ENCODE peak calls at places on chromosomes 4 and X, in ten cellular contexts. One of them, this sample, is unnamed.

GRCh38 chrX:2693123-2693438 is 2.0 kb downstream of the CD99 start:
- DNase-seq in K562: no peak
- DNase-seq in HCT116: no peak
- DNase-seq in upper lobe of left lung: no peak
- DNase-seq in SK-N-SH: no peak
- DNase-seq in suprapubic skin: no peak
- DNase-seq in transverse colon: no peak
- DNase-seq in H1: no peak
- DNase-seq in stomach: no peak
- DNase-seq in sigmoid colon: no peak
- DNase-seq in this sample: no peak

GRCh38 chr4:1051472-1051871 is 40.0 kb downstream of the FGFRL1 start:
- DNase-seq in K562: no peak
- DNase-seq in HCT116: no peak
- DNase-seq in upper lobe of left lung: no peak
- DNase-seq in SK-N-SH: no peak
- DNase-seq in suprapubic skin: peak; percentile 55
- DNase-seq in transverse colon: no peak
- DNase-seq in H1: no peak
- DNase-seq in stomach: no peak
- DNase-seq in sigmoid colon: peak; percentile 8
- DNase-seq in this sample: no peak

GRCh38 chr4:108247511-108248088 is 78.9 kb upstream of the LEF1 start:
- DNase-seq in K562: peak; percentile 89
- DNase-seq in HCT116: peak; percentile 8
- DNase-seq in upper lobe of left lung: no peak
- DNase-seq in SK-N-SH: no peak
- DNase-seq in suprapubic skin: no peak
- DNase-seq in transverse colon: no peak
- DNase-seq in H1: peak; percentile 48
- DNase-seq in stomach: no peak
- DNase-seq in sigmoid colon: no peak
- DNase-seq in this sample: no peak

GRCh38 chrX:118220509-118220908 is 103.9 kb upstream of the KLHL13 start:
- DNase-seq in K562: no peak
- DNase-seq in HCT116: no peak
- DNase-seq in upper lobe of left lung: no peak
- DNase-seq in SK-N-SH: no peak
- DNase-seq in suprapubic skin: no peak
- DNase-seq in transverse colon: no peak
- DNase-seq in H1: no peak
- DNase-seq in stomach: no peak
- DNase-seq in sigmoid colon: no peak
- DNase-seq in this sample: no peak

GRCh38 chrX:17355976-17356375 is 19.0 kb upstream of the NHS start:
- DNase-seq in K562: no peak
- DNase-seq in HCT116: no peak
- DNase-seq in upper lobe of left lung: no peak
- DNase-seq in SK-N-SH: no peak
- DNase-seq in suprapubic skin: no peak
- DNase-seq in transverse colon: no peak
- DNase-seq in H1: no peak
- DNase-seq in stomach: no peak
- DNase-seq in sigmoid colon: no peak
- DNase-seq in this sample: no peak

GRCh38 chr4:150316332-150317205 is 238.3 kb downstream of the DCLK2 start:
- DNase-seq in K562: peak; percentile 66
- DNase-seq in HCT116: no peak
- DNase-seq in upper lobe of left lung: no peak
- DNase-seq in SK-N-SH: no peak
- DNase-seq in suprapubic skin: no peak
- DNase-seq in transverse colon: no peak
- DNase-seq in H1: no peak
- DNase-seq in stomach: no peak
- DNase-seq in sigmoid colon: no peak
- DNase-seq in this sample: no peak

GRCh38 chr4:178198691-178199090 is 756.5 kb upstream of the AGA start:
- DNase-seq in K562: no peak
- DNase-seq in HCT116: no peak
- DNase-seq in upper lobe of left lung: no peak
- DNase-seq in SK-N-SH: no peak
- DNase-seq in suprapubic skin: no peak
- DNase-seq in transverse colon: no peak
- DNase-seq in H1: no peak
- DNase-seq in stomach: no peak
- DNase-seq in sigmoid colon: no peak
- DNase-seq in this sample: no peak

GRCh38 chrX:138534410-138534809 is 177.1 kb downstream of the FGF13 start:
- DNase-seq in K562: no peak
- DNase-seq in HCT116: no peak
- DNase-seq in upper lobe of left lung: no peak
- DNase-seq in SK-N-SH: no peak
- DNase-seq in suprapubic skin: no peak
- DNase-seq in transverse colon: no peak
- DNase-seq in H1: no peak
- DNase-seq in stomach: no peak
- DNase-seq in sigmoid colon: no peak
- DNase-seq in this sample: no peak

GRCh38 chrX:42755820-42756219 is 22.1 kb downstream of the PPP1R2C start:
- DNase-seq in K562: no peak
- DNase-seq in HCT116: no peak
- DNase-seq in upper lobe of left lung: no peak
- DNase-seq in SK-N-SH: no peak
- DNase-seq in suprapubic skin: no peak
- DNase-seq in transverse colon: no peak
- DNase-seq in H1: no peak
- DNase-seq in stomach: no peak
- DNase-seq in sigmoid colon: peak; percentile 66
- DNase-seq in this sample: no peak

GRCh38 chrX:119852410-119853353 is at the start of gene UPF3B:
- DNase-seq in K562: peak; percentile 99
- DNase-seq in HCT116: peak; percentile 95
- DNase-seq in upper lobe of left lung: peak; percentile 94
- DNase-seq in SK-N-SH: peak; percentile 95
- DNase-seq in suprapubic skin: peak; percentile 97
- DNase-seq in transverse colon: peak; percentile 97
- DNase-seq in H1: peak; percentile 85
- DNase-seq in stomach: peak; percentile 96
- DNase-seq in sigmoid colon: peak; percentile 99
- DNase-seq in this sample: peak; percentile 97
- TF ChIP-seq POLR2AphosphoS5 in K562: peak; percentile 65
- TF ChIP-seq POLR2AphosphoS5 in HCT116: peak; percentile 83
- TF ChIP-seq POLR2AphosphoS5 in upper lobe of left lung: no peak
- TF ChIP-seq POLR2AphosphoS5 in SK-N-SH: peak; percentile 87
- TF ChIP-seq POLR2AphosphoS5 in suprapubic skin: no peak
- TF ChIP-seq POLR2AphosphoS5 in transverse colon: peak; percentile 44
- TF ChIP-seq POLR2AphosphoS5 in H1: peak; percentile 87
- TF ChIP-seq POLR2AphosphoS5 in stomach: peak; percentile 75
- TF ChIP-seq POLR2AphosphoS5 in sigmoid colon: peak; percentile 70
- TF ChIP-seq POLR2AphosphoS5 in this sample: peak; percentile 77

GRCh38 chr4:123453006-123453685 is 56.6 kb downstream of the SPRY1 start:
- DNase-seq in K562: no peak
- DNase-seq in HCT116: no peak
- DNase-seq in upper lobe of left lung: no peak
- DNase-seq in SK-N-SH: no peak
- DNase-seq in suprapubic skin: no peak
- DNase-seq in transverse colon: no peak
- DNase-seq in H1: no peak
- DNase-seq in stomach: no peak
- DNase-seq in sigmoid colon: no peak
- DNase-seq in this sample: no peak
- H3K4me1 ChIP-seq in K562: no peaks in the 10 kb centered on the region
- H3K4me1 ChIP-seq in HCT116: no peaks in the 10 kb centered on the region
- H3K4me1 ChIP-seq in upper lobe of left lung: no peaks in the 10 kb centered on the region
- H3K4me1 ChIP-seq in SK-N-SH: peaks cover 18% of the 10 kb centered on the region
- H3K4me1 ChIP-seq in suprapubic skin: peaks cover 9% of the 10 kb centered on the region
- H3K4me1 ChIP-seq in transverse colon: peaks cover 8% of the 10 kb centered on the region
- H3K4me1 ChIP-seq in H1: no peaks in the 10 kb centered on the region
- H3K4me1 ChIP-seq in stomach: no peaks in the 10 kb centered on the region
- H3K4me1 ChIP-seq in sigmoid colon: no peaks in the 10 kb centered on the region
- H3K4me1 ChIP-seq in this sample: peaks cover 8% of the 10 kb centered on the region

GRCh38 chrX:79366888-79367749 is at the start of gene ITM2A:
- DNase-seq in K562: peak; percentile 85
- DNase-seq in HCT116: no peak
- DNase-seq in upper lobe of left lung: peak; percentile 37
- DNase-seq in SK-N-SH: peak; percentile 3
- DNase-seq in suprapubic skin: peak; percentile 71
- DNase-seq in transverse colon: peak; percentile 34
- DNase-seq in H1: peak; percentile 53
- DNase-seq in stomach: peak; percentile 34
- DNase-seq in sigmoid colon: peak; percentile 61
- DNase-seq in this sample: no peak
- TF ChIP-seq POLR2AphosphoS5 in K562: peak; percentile 71
- TF ChIP-seq POLR2AphosphoS5 in HCT116: no peak
- TF ChIP-seq POLR2AphosphoS5 in upper lobe of left lung: no peak
- TF ChIP-seq POLR2AphosphoS5 in SK-N-SH: no peak
- TF ChIP-seq POLR2AphosphoS5 in suprapubic skin: no peak
- TF ChIP-seq POLR2AphosphoS5 in transverse colon: no peak
- TF ChIP-seq POLR2AphosphoS5 in H1: no peak
- TF ChIP-seq POLR2AphosphoS5 in stomach: no peak
- TF ChIP-seq POLR2AphosphoS5 in sigmoid colon: no peak
- TF ChIP-seq POLR2AphosphoS5 in this sample: peak; percentile 64

GRCh38 chr4:145099653-145100052 is 1.5 kb downstream of the ABCE1 start:
- DNase-seq in K562: no peak
- DNase-seq in HCT116: no peak
- DNase-seq in upper lobe of left lung: no peak
- DNase-seq in SK-N-SH: no peak
- DNase-seq in suprapubic skin: no peak
- DNase-seq in transverse colon: no peak
- DNase-seq in H1: no peak
- DNase-seq in stomach: no peak
- DNase-seq in sigmoid colon: no peak
- DNase-seq in this sample: no peak
- H3K4me1 ChIP-seq in K562: peaks cover 19% of the 10 kb centered on the region
- H3K4me1 ChIP-seq in HCT116: peaks cover 4% of the 10 kb centered on the region
- H3K4me1 ChIP-seq in upper lobe of left lung: peaks cover 28% of the 10 kb centered on the region
- H3K4me1 ChIP-seq in SK-N-SH: no peaks in the 10 kb centered on the region
- H3K4me1 ChIP-seq in suprapubic skin: peaks cover 44% of the 10 kb centered on the region
- H3K4me1 ChIP-seq in transverse colon: peaks cover 47% of the 10 kb centered on the region
- H3K4me1 ChIP-seq in H1: peaks cover 6% of the 10 kb centered on the region
- H3K4me1 ChIP-seq in stomach: peaks cover 22% of the 10 kb centered on the region
- H3K4me1 ChIP-seq in sigmoid colon: peaks cover 42% of the 10 kb centered on the region
- H3K4me1 ChIP-seq in this sample: peaks cover 55% of the 10 kb centered on the region

GRCh38 chr4:165489786-165490185 is 111.0 kb downstream of the CPE start:
- DNase-seq in K562: no peak
- DNase-seq in HCT116: no peak
- DNase-seq in upper lobe of left lung: no peak
- DNase-seq in SK-N-SH: no peak
- DNase-seq in suprapubic skin: no peak
- DNase-seq in transverse colon: no peak
- DNase-seq in H1: no peak
- DNase-seq in stomach: no peak
- DNase-seq in sigmoid colon: no peak
- DNase-seq in this sample: no peak

GRCh38 chr4:165493359-165493758 is 114.6 kb downstream of the CPE start:
- DNase-seq in K562: peak; percentile 82
- DNase-seq in HCT116: peak; percentile 37
- DNase-seq in upper lobe of left lung: no peak
- DNase-seq in SK-N-SH: peak; percentile 36
- DNase-seq in suprapubic skin: peak; percentile 84
- DNase-seq in transverse colon: peak; percentile 70
- DNase-seq in H1: peak; percentile 88
- DNase-seq in stomach: peak; percentile 65
- DNase-seq in sigmoid colon: peak; percentile 85
- DNase-seq in this sample: no peak
- TF ChIP-seq POLR2AphosphoS5 in K562: no peak
- TF ChIP-seq POLR2AphosphoS5 in HCT116: no peak
- TF ChIP-seq POLR2AphosphoS5 in upper lobe of left lung: no peak
- TF ChIP-seq POLR2AphosphoS5 in SK-N-SH: no peak
- TF ChIP-seq POLR2AphosphoS5 in suprapubic skin: no peak
- TF ChIP-seq POLR2AphosphoS5 in transverse colon: no peak
- TF ChIP-seq POLR2AphosphoS5 in H1: no peak
- TF ChIP-seq POLR2AphosphoS5 in stomach: no peak
- TF ChIP-seq POLR2AphosphoS5 in sigmoid colon: no peak
- TF ChIP-seq POLR2AphosphoS5 in this sample: no peak

DNA sequence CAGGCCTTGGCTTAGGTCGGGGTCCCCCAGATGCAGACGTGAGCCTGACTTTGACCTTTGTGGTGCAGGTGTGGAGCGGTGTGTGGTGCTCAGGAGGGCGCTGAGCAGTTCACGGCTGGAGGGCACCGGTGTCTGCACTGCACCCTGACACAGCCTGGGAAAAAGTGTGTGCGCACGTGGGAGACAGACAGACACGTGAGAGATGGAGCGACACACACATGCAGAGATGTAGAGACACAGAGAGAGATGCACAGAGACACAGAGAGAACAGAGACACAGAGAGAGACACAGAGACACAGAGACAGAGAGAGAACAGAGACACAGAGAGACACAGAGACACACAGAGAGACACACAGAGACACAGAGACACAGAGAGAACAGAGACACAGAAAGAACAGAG is 6.2 kb upstream of the HTRA3 start:
- DNase-seq in K562: no peak
- DNase-seq in HCT116: no peak
- DNase-seq in upper lobe of left lung: no peak
- DNase-seq in SK-N-SH: no peak
- DNase-seq in suprapubic skin: no peak
- DNase-seq in transverse colon: no peak
- DNase-seq in H1: no peak
- DNase-seq in stomach: no peak
- DNase-seq in sigmoid colon: no peak
- DNase-seq in this sample: no peak
- H3K4me1 ChIP-seq in K562: no peaks in the 10 kb centered on the region
- H3K4me1 ChIP-seq in HCT116: no peaks in the 10 kb centered on the region
- H3K4me1 ChIP-seq in upper lobe of left lung: peaks cover 13% of the 10 kb centered on the region
- H3K4me1 ChIP-seq in SK-N-SH: peaks cover 5% of the 10 kb centered on the region
- H3K4me1 ChIP-seq in suprapubic skin: peaks cover 14% of the 10 kb centered on the region
- H3K4me1 ChIP-seq in transverse colon: peaks cover 11% of the 10 kb centered on the region
- H3K4me1 ChIP-seq in H1: peaks cover 6% of the 10 kb centered on the region
- H3K4me1 ChIP-seq in stomach: peaks cover 11% of the 10 kb centered on the region
- H3K4me1 ChIP-seq in sigmoid colon: peaks cover 20% of the 10 kb centered on the region
- H3K4me1 ChIP-seq in this sample: peaks cover 23% of the 10 kb centered on the region

GRCh38 chr4:105306158-105306781 is 159.6 kb downstream of the TET2 start:
- DNase-seq in K562: no peak
- DNase-seq in HCT116: no peak
- DNase-seq in upper lobe of left lung: no peak
- DNase-seq in SK-N-SH: no peak
- DNase-seq in suprapubic skin: no peak
- DNase-seq in transverse colon: no peak
- DNase-seq in H1: no peak
- DNase-seq in stomach: no peak
- DNase-seq in sigmoid colon: no peak
- DNase-seq in this sample: no peak
- TF ChIP-seq POLR2AphosphoS5 in K562: no peak
- TF ChIP-seq POLR2AphosphoS5 in HCT116: no peak
- TF ChIP-seq POLR2AphosphoS5 in upper lobe of left lung: no peak
- TF ChIP-seq POLR2AphosphoS5 in SK-N-SH: no peak
- TF ChIP-seq POLR2AphosphoS5 in suprapubic skin: no peak
- TF ChIP-seq POLR2AphosphoS5 in transverse colon: no peak
- TF ChIP-seq POLR2AphosphoS5 in H1: no peak
- TF ChIP-seq POLR2AphosphoS5 in stomach: no peak
- TF ChIP-seq POLR2AphosphoS5 in sigmoid colon: no peak
- TF ChIP-seq POLR2AphosphoS5 in this sample: no peak

DNA sequence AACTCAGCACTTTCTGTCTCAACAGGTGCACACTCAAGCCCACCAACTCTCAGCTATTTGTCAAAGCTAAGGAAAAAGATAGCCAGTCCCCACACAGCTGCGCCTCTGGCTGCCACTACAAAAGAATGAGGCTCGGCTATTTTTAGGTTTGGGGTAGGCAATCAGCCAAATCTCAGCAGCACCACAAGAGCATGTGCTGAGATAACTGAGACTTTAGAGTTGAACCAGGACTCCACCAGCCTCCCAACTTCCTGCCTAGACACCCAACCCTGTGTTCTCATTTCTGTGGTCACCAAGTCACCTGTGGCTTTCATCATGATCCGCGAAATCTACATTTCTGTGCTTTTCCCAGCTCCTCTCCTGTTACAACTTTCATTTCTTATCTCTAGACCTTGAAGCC is 28.0 kb downstream of the DMD start:
- DNase-seq in K562: no peak
- DNase-seq in HCT116: no peak
- DNase-seq in upper lobe of left lung: no peak
- DNase-seq in SK-N-SH: peak; percentile 9
- DNase-seq in suprapubic skin: no peak
- DNase-seq in transverse colon: no peak
- DNase-seq in H1: no peak
- DNase-seq in stomach: peak; percentile 33
- DNase-seq in sigmoid colon: peak; percentile 73
- DNase-seq in this sample: no peak
- H3K4me1 ChIP-seq in K562: no peaks in the 10 kb centered on the region
- H3K4me1 ChIP-seq in HCT116: no peaks in the 10 kb centered on the region
- H3K4me1 ChIP-seq in upper lobe of left lung: no peaks in the 10 kb centered on the region
- H3K4me1 ChIP-seq in SK-N-SH: no peaks in the 10 kb centered on the region
- H3K4me1 ChIP-seq in suprapubic skin: no peaks in the 10 kb centered on the region
- H3K4me1 ChIP-seq in transverse colon: no peaks in the 10 kb centered on the region
- H3K4me1 ChIP-seq in H1: no peaks in the 10 kb centered on the region
- H3K4me1 ChIP-seq in stomach: no peaks in the 10 kb centered on the region
- H3K4me1 ChIP-seq in sigmoid colon: peaks cover 8% of the 10 kb centered on the region
- H3K4me1 ChIP-seq in this sample: peaks cover 5% of the 10 kb centered on the region